ENCODE peak calls at places on chromosomes 12 and 14, in four cellular contexts. One of them, this sample, is unnamed.

GRCh38 chr14:57085801-57086200 is 182.9 kb downstream of the EXOC5 start:
- DNase-seq in body of pancreas: peak; percentile 24
- DNase-seq in adipocyte: no peak
- DNase-seq in cardiac fibroblast: no peak
- DNase-seq in this sample: no peak

GRCh38 chr14:101473795-101474562 is 87.3 kb upstream of the DIO3 start:
- DNase-seq in body of pancreas: no peak
- DNase-seq in adipocyte: no peak
- DNase-seq in cardiac fibroblast: no peak
- DNase-seq in this sample: no peak

GRCh38 chr12:57201219-57201618 is 15.4 kb upstream of the NXPH4 start:
- DNase-seq in body of pancreas: no peak
- DNase-seq in adipocyte: no peak
- DNase-seq in cardiac fibroblast: no peak
- DNase-seq in this sample: no peak

GRCh38 chr12:1117970-1118563 is 127.0 kb downstream of the ERC1 start:
- DNase-seq in body of pancreas: peak; percentile 89
- DNase-seq in adipocyte: peak; percentile 85
- DNase-seq in cardiac fibroblast: peak; percentile 86
- DNase-seq in this sample: peak; percentile 80

GRCh38 chr12:94098466-94098865 is 49.9 kb upstream of the PLXNC1 start:
- DNase-seq in body of pancreas: no peak
- DNase-seq in adipocyte: peak; percentile 64
- DNase-seq in cardiac fibroblast: peak; percentile 84
- DNase-seq in this sample: peak; percentile 69

GRCh38 chr12:48973992-48974673 is 2.6 kb upstream of the WNT10B start:
- DNase-seq in body of pancreas: peak; percentile 66
- DNase-seq in adipocyte: no peak
- DNase-seq in cardiac fibroblast: peak; percentile 73
- DNase-seq in this sample: no peak

GRCh38 chr14:35821546-35822411 is 4.4 kb upstream of the BRMS1L start:
- DNase-seq in body of pancreas: peak; percentile 29
- DNase-seq in adipocyte: peak; percentile 70
- DNase-seq in cardiac fibroblast: peak; percentile 59
- DNase-seq in this sample: peak; percentile 46

GRCh38 chr14:104443391-104444158 is 136.0 kb upstream of the C14orf180 start:
- DNase-seq in body of pancreas: no peak
- DNase-seq in adipocyte: no peak
- DNase-seq in cardiac fibroblast: no peak
- DNase-seq in this sample: no peak

DNA sequence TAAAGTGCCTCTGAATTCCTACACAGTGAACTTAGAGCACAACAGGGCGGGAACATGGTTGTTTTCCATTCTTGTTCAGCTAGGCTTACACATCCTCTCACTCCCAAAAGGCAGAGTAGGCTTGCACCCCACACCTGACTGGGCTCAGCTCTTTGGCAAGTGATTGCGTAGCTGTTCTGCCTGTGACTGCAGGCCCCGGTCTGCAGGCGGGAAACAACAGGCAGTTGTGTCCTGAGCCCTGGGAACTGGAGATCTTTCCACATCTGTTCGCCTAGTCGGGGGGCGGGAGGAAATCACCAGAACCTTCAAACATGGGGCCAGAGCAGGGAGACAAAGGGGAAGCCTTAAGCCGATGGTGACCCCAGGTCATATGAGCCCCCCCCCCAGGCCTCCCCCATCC is 274.7 kb downstream of the ZFP36L1 start:
- DNase-seq in body of pancreas: peak; percentile 88
- DNase-seq in adipocyte: no peak
- DNase-seq in cardiac fibroblast: no peak
- DNase-seq in this sample: no peak
- H3K4me3 ChIP-seq in body of pancreas: no peak overlapping the region
- H3K4me3 ChIP-seq in adipocyte: no peak overlapping the region
- H3K4me3 ChIP-seq in cardiac fibroblast: no peak overlapping the region
- H3K4me3 ChIP-seq in this sample: no peak overlapping the region

DNA sequence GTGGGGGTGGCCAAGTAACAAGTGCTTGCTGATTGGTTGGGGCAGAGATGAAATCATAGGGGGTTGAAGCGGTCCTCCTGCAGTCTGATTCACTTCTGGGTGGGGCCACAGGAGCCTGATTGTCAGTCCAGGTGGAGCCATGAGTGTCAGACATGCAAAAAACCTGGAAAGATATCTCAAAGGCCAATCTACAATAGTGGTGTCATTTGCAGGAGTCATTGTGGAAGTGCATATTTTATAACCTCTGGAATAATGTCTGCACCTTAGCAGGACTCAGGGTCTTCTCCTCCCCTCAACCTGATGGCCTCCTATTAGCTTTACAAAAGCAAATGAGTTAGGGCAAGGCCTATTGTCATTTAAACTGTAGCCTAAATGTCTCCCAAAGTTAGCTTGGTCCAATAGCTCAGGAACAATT is 241.4 kb downstream of the NUAK1 start:
- DNase-seq in body of pancreas: no peak
- DNase-seq in adipocyte: no peak
- DNase-seq in cardiac fibroblast: no peak
- DNase-seq in this sample: no peak
- H3K4me3 ChIP-seq in body of pancreas: no peak overlapping the region
- H3K4me3 ChIP-seq in adipocyte: no peak overlapping the region
- H3K4me3 ChIP-seq in cardiac fibroblast: no peak overlapping the region
- H3K4me3 ChIP-seq in this sample: no peak overlapping the region

GRCh38 chr12:51822261-51822616 is 26.3 kb downstream of the FIGNL2 start:
- DNase-seq in body of pancreas: no peak
- DNase-seq in adipocyte: no peak
- DNase-seq in cardiac fibroblast: no peak
- DNase-seq in this sample: no peak
- H3K4me3 ChIP-seq in body of pancreas: no peak overlapping the region
- H3K4me3 ChIP-seq in adipocyte: no peak overlapping the region
- H3K4me3 ChIP-seq in cardiac fibroblast: peak overlapping the region; percentile 57
- H3K4me3 ChIP-seq in this sample: peak overlapping the region; percentile 78

GRCh38 chr12:53413485-53414215 is 10.0 kb upstream of the AMHR2 start:
- DNase-seq in body of pancreas: no peak
- DNase-seq in adipocyte: peak; percentile 42
- DNase-seq in cardiac fibroblast: peak; percentile 32
- DNase-seq in this sample: no peak
- H3K4me3 ChIP-seq in body of pancreas: no peak overlapping the region
- H3K4me3 ChIP-seq in adipocyte: peak overlapping the region; percentile 39
- H3K4me3 ChIP-seq in cardiac fibroblast: no peak overlapping the region
- H3K4me3 ChIP-seq in this sample: no peak overlapping the region

GRCh38 chr12:42588308-42588836 is 1.2 kb downstream of the PRICKLE1 start:
- DNase-seq in body of pancreas: no peak
- DNase-seq in adipocyte: peak; percentile 57
- DNase-seq in cardiac fibroblast: no peak
- DNase-seq in this sample: no peak
- H3K4me3 ChIP-seq in body of pancreas: peak overlapping the region; percentile 86
- H3K4me3 ChIP-seq in adipocyte: peak overlapping the region; percentile 97
- H3K4me3 ChIP-seq in cardiac fibroblast: peak overlapping the region; percentile 89
- H3K4me3 ChIP-seq in this sample: peak overlapping the region; percentile 68

DNA sequence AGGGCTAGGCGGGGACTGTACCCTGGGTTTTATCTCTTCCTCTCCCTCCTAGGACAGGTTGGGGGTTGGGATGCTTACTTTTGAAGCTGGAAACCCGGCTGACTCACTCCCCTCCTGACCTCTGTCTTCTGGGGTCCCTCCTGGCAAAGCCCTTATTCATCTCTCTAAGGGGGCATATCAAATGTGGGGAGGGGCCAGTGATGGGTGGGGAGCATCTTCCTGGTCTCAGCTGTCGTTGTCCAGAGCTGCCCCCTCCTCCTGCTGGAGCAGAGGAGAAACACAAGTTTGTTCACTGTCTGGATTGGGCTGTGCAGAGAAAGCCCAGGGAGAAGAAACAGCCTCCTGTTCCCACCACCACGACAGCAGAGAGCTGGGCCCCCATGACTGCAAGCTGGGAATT is 85.8 kb downstream of the TNFAIP2 start:
- DNase-seq in body of pancreas: no peak
- DNase-seq in adipocyte: no peak
- DNase-seq in cardiac fibroblast: no peak
- DNase-seq in this sample: peak; percentile 54
- H3K4me3 ChIP-seq in body of pancreas: no peak overlapping the region
- H3K4me3 ChIP-seq in adipocyte: peak overlapping the region; percentile 84
- H3K4me3 ChIP-seq in cardiac fibroblast: no peak overlapping the region
- H3K4me3 ChIP-seq in this sample: peak overlapping the region; percentile 91

GRCh38 chr12:108875280-108875679 is 4.6 kb upstream of the DAO start:
- DNase-seq in body of pancreas: no peak
- DNase-seq in adipocyte: no peak
- DNase-seq in cardiac fibroblast: no peak
- DNase-seq in this sample: no peak
- H3K4me3 ChIP-seq in body of pancreas: no peak overlapping the region
- H3K4me3 ChIP-seq in adipocyte: no peak overlapping the region
- H3K4me3 ChIP-seq in cardiac fibroblast: no peak overlapping the region
- H3K4me3 ChIP-seq in this sample: no peak overlapping the region